ENCODE peak calls at places on chromosomes 16 and 17, in ten cellular contexts. P, L, M, A, U, O, B, C, V and Q are unnamed samples.

GRCh38 chr17:31085563-31085962 is 9.2 kb upstream of the NF1 start:
- DNase-seq in B (peak), P (peak), O (peak), U (peak), A (no peak), L (no peak), M (no peak), V (no peak), C (no peak), Q (peak)

GRCh38 chr17:12402963-12403622 is 262.6 kb upstream of the MYOCD start:
- DNase-seq in B (peak), V (peak), P (peak), U (peak), C (no peak), L (no peak), M (no peak), A (no peak), O (peak), Q (peak)

GRCh38 chr16:88370365-88370764 is 12.4 kb upstream of the ZNF469 start:
- DNase-seq in V (no peak), O (no peak), B (no peak), M (no peak), U (no peak), C (no peak), P (no peak), A (no peak), L (no peak), Q (no peak)

GRCh38 chr17:42065201-42065600 is 14.8 kb upstream of the C17orf113 start:
- DNase-seq in V (no peak), P (no peak), M (no peak), B (no peak), C (no peak), O (peak), L (no peak), A (no peak), U (no peak), Q (no peak)

GRCh38 chr17:76304226-76305134 is 3.6 kb downstream of the QRICH2 start:
- DNase-seq in V (no peak), L (no peak), U (no peak), A (no peak), M (no peak), P (no peak), C (no peak), B (no peak), O (no peak), Q (no peak)

GRCh38 chr16:56415849-56416248 is 9.5 kb downstream of the AMFR start:
- DNase-seq in L (no peak), C (no peak), V (no peak), P (no peak), B (no peak), O (no peak), U (no peak), M (no peak), A (no peak), Q (no peak)

GRCh38 chr17:64661731-64661980 is 451 bp downstream of the SMURF2 start:
- DNase-seq in V (no peak), B (no peak), M (no peak), L (no peak), C (no peak), A (no peak), O (no peak), P (no peak), U (no peak), Q (no peak)

GRCh38 chr17:64002658-64003525 is 4.7 kb downstream of the PRR29 start:
- DNase-seq in M (no peak), B (no peak), C (no peak), P (no peak), O (no peak), V (no peak), L (peak), U (no peak), A (no peak), Q (no peak)

GRCh38 chr16:56637814-56638750 is at the start of gene MT1A:
- DNase-seq in P (peak), O (peak), V (peak), C (peak), B (peak), M (peak), U (peak), L (peak), A (no peak), Q (peak)

GRCh38 chr16:84729716-84730320 is 30.0 kb downstream of the USP10 start:
- DNase-seq in A (no peak), U (no peak), P (no peak), O (no peak), L (no peak), V (no peak), M (no peak), C (no peak), B (no peak), Q (no peak)

GRCh38 chr17:65104541-65104940 is 32.6 kb upstream of the RGS9 start:
- DNase-seq in B (no peak), L (no peak), O (no peak), A (no peak), C (no peak), M (no peak), V (no peak), P (no peak), U (no peak), Q (no peak)

GRCh38 chr16:57409870-57410585 is 5.5 kb downstream of the CCL17 start:
- DNase-seq in L (no peak), O (no peak), M (no peak), V (no peak), P (no peak), A (no peak), C (no peak), B (no peak), U (peak), Q (no peak)

GRCh38 chr17:17812211-17813054 is 24.4 kb downstream of the SREBF1 start:
- DNase-seq in M (peak), C (peak), V (peak), U (peak), B (peak), P (peak), L (peak), A (no peak), O (peak), Q (peak)

GRCh38 chr17:726331-726919 is 6.0 kb upstream of the TLCD3A start:
- DNase-seq in L (peak), V (no peak), B (no peak), U (no peak), O (no peak), A (no peak), M (peak), C (no peak), P (no peak), Q (no peak)

GRCh38 chr17:46044286-46044928 is 45.4 kb downstream of the STH start:
- DNase-seq in O (peak), A (no peak), U (peak), P (peak), C (peak), M (peak), B (peak), L (peak), V (peak), Q (peak)

GRCh38 chr17:64244165-64244564 is 18.9 kb downstream of the TEX2 start:
- DNase-seq in M (no peak), U (peak), V (no peak), O (no peak), L (no peak), P (peak), C (no peak), B (peak), A (no peak), Q (peak)

GRCh38 chr16:1337486-1337885 is 4.0 kb downstream of the BAIAP3 start:
- DNase-seq in V (no peak), L (no peak), O (no peak), U (no peak), P (no peak), M (no peak), C (no peak), A (no peak), B (no peak), Q (no peak)

GRCh38 chr16:74372953-74373846 is 2.9 kb upstream of the NPIPB15 start:
- DNase-seq in P (no peak), C (no peak), U (no peak), A (no peak), B (no peak), L (no peak), M (no peak), V (no peak), O (no peak), Q (no peak)

GRCh38 chr16:22948058-22948602 is 134.2 kb downstream of the HS3ST2 start:
- DNase-seq in V (no peak), O (no peak), A (no peak), M (no peak), B (no peak), P (no peak), U (no peak), L (no peak), C (no peak), Q (no peak)

GRCh38 chr17:13727441-13728171 is 125.9 kb upstream of the HS3ST3A1 start:
- DNase-seq in O (peak), M (no peak), L (no peak), V (no peak), U (peak), A (no peak), B (peak), C (no peak), P (peak), Q (peak)

GRCh38 chr16:57914244-57915173 is 56.4 kb downstream of the CNGB1 start:
- DNase-seq in U (no peak), V (no peak), P (no peak), L (no peak), C (no peak), B (no peak), A (no peak), O (no peak), M (no peak), Q (no peak)

GRCh38 chr16:88561485-88562369 is 8.5 kb upstream of the ZC3H18 start:
- DNase-seq in V (peak), U (peak), C (peak), A (no peak), L (peak), M (peak), P (peak), B (peak), O (peak), Q (peak)

GRCh38 chr17:38701504-38702165 is 3.4 kb upstream of the MLLT6 start:
- DNase-seq in M (no peak), C (no peak), P (peak), V (peak), L (peak), A (peak), O (peak), U (peak), B (peak), Q (peak)

GRCh38 chr16:89599902-89600301 is 13.5 kb upstream of the DPEP1 start:
- DNase-seq in A (no peak), O (no peak), L (no peak), P (no peak), M (no peak), V (no peak), U (no peak), B (no peak), C (no peak), Q (no peak)
- H3K4me3 ChIP-seq in A (no peak), O (no peak), L (no peak), P (no peak), M (no peak), V (no peak), U (no peak), B (no peak), C (no peak), Q (no peak)

DNA sequence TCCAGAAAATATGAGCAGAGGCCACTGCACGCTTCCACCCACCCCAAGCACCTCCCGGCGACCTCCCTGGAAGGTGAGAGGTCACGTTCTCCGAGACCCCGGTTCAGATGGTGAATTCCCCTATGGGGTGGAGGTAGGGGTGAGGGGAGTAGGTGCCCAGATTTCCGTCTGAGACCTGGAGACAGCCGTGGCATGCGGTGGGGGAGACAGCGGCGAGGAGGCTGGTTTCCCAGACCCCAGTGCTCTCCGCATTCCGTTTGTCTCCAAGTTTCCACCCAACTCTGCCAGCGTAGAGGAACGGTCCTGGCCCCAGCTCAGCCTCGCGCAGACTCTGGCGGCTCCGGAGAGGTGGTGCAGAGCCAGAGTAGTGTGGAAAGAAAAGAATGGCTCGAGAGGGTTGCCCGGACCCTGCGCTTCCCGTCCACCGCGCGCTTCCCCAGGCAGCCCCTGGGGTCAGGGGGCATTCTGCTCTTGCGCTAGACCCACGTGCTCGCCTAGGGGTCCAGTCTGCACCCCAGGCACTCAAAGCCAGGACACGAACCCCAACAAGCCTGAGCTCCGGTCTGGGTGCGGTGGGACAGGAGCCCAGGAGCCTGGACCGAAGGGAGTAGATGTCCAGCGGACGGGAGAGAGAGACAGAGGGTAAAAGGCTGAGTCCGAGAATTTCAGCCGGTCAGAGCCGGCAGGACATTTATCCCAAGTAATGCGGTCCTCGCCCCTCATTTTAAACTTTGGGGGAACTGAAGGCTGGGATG is 3.9 kb downstream of the PMP22 start:
- DNase-seq in U (peak), P (peak), M (peak), A (no peak), L (peak), B (peak), V (peak), O (peak), C (no peak), Q (peak)
- TF ChIP-seq CTCF in U (peak), P (peak), M (no peak), A (no peak), L (no peak), B (peak), V (peak), O (peak), C (no peak), Q (peak)

DNA sequence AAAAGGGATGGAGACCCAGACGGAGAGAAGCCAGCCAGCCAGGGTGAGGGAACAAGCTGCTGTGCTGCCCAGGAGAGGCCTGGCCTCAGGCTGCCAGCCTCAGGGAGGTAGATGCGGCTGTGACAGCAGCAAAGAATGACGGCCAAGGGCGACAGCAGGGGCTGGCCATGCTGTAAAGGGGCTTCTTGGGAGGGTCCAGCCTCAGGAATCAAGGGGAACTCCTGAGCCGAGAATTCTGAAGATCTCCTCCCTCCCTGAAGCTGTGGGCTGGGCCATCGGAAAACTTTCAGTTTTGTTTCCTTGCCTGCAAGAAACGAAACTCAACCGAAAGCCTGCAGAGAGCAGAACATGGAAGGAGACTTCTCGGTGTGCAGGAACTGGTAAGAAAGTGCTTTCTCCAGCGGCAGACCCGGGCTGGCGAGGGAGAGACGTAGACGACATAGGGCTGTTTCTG is at the start of gene XAF1:
- DNase-seq in U (peak), A (peak), M (peak), B (peak), P (peak), O (peak), C (peak), V (no peak), L (peak), Q (peak)
- H3K4me3 ChIP-seq in U (peak), A (peak), M (peak), B (peak), P (peak), O (peak), C (peak), V (no peak), L (peak), Q (peak)

GRCh38 chr17:44381810-44382209 is 7.6 kb downstream of the ITGA2B start:
- DNase-seq in U (no peak), L (no peak), C (no peak), P (no peak), M (no peak), O (no peak), B (no peak), V (no peak), A (no peak), Q (no peak)
- TF ChIP-seq CTCF in U (no peak), L (no peak), C (no peak), P (no peak), M (no peak), O (no peak), B (no peak), V (no peak), A (no peak), Q (no peak)